ENCODE peak calls at places on chromosome 1, in nine cellular contexts. U is natural killer cell treated with Interleukin-12 subunit alpha and Interleukin-12 subunit beta and Interleukin-15 and Interleukin-18, amount 100 ng/mL, for 72 hours; O is right lobe of liver; H is activated naive CD4-positive, alpha-beta T cell treated with anti-CD3 and anti-CD28 coated beads, Interleukin-2, amount 50 U/mL, for 72 hours; P is gastrocnemius medialis; G is T-helper 17 cell; Y is T-cell; T is CD8-positive, alpha-beta T cell; M is Right ventricle myocardium superior. A is an unnamed sample.

GRCh38 chr1:14880456-14881316 is 272.9 kb upstream of the TMEM51 start:
- ATAC-seq in Y (no peak), P (no peak), O (no peak), U (no peak), H (no peak), G (no peak), T (no peak), M (no peak), A (peak)

GRCh38 chr1:214369364-214369763 is 88.4 kb downstream of the SMYD2 start:
- ATAC-seq in T (no peak), O (no peak), M (no peak), P (no peak), H (no peak), G (no peak), U (no peak), Y (no peak), A (no peak)

GRCh38 chr1:221724931-221725605 is 16.8 kb downstream of the DUSP10 start:
- ATAC-seq in T (no peak), U (no peak), H (no peak), O (peak), P (peak), M (peak), Y (no peak), G (no peak), A (peak)

GRCh38 chr1:93427656-93428055 is 20.3 kb upstream of the FNBP1L start:
- ATAC-seq in P (no peak), O (no peak), G (no peak), U (no peak), H (no peak), T (no peak), Y (no peak), M (peak), A (no peak)

GRCh38 chr1:41660570-41661427 is 176.3 kb upstream of the EDN2 start:
- ATAC-seq in T (peak), P (no peak), H (no peak), M (no peak), Y (no peak), G (no peak), U (no peak), O (no peak), A (no peak)

GRCh38 chr1:28631713-28632112 is 11.2 kb downstream of the TAF12 start:
- ATAC-seq in O (no peak), U (no peak), Y (no peak), P (no peak), H (no peak), T (no peak), G (no peak), M (no peak), A (no peak)

GRCh38 chr1:236710328-236710892 is 24.1 kb downstream of the ACTN2 start:
- ATAC-seq in H (no peak), U (no peak), O (no peak), G (no peak), T (no peak), Y (no peak), M (peak), P (no peak), A (no peak)

GRCh38 chr1:153439273-153439672 is 21.2 kb downstream of the S100A7 start:
- ATAC-seq in P (no peak), M (no peak), G (no peak), O (no peak), U (no peak), H (no peak), T (no peak), Y (no peak), A (no peak)

GRCh38 chr1:50582346-50582745 is 159.1 kb upstream of the DMRTA2 start:
- ATAC-seq in H (no peak), Y (no peak), T (no peak), U (no peak), G (no peak), M (no peak), O (no peak), P (no peak), A (no peak)

GRCh38 chr1:17658837-17659236 is 96.3 kb upstream of the ACTL8 start:
- ATAC-seq in T (no peak), Y (no peak), G (no peak), O (no peak), H (no peak), P (no peak), U (no peak), M (no peak), A (no peak)

GRCh38 chr1:99685516-99686180 is 39.7 kb downstream of the PALMD start:
- ATAC-seq in T (no peak), P (peak), U (no peak), H (peak), O (peak), Y (peak), M (peak), G (peak), A (peak)

GRCh38 chr1:212819704-212820103 is 27.7 kb downstream of the SPATA45 start:
- ATAC-seq in T (no peak), O (no peak), U (no peak), M (no peak), G (no peak), H (peak), P (no peak), Y (no peak), A (no peak)

GRCh38 chr1:212595787-212596714 is 12.5 kb upstream of the ATF3 start:
- ATAC-seq in O (peak), U (peak), Y (peak), T (peak), H (peak), P (peak), M (peak), G (peak), A (peak)

GRCh38 chr1:23477359-23478144 is 6.4 kb downstream of the ASAP3 start:
- ATAC-seq in T (no peak), O (peak), G (no peak), P (no peak), M (no peak), U (no peak), H (no peak), Y (no peak), A (no peak)

GRCh38 chr1:101371259-101371658 is 134.4 kb downstream of the S1PR1 start:
- ATAC-seq in P (peak), G (peak), Y (peak), T (no peak), H (peak), M (no peak), O (no peak), U (peak), A (peak)

GRCh38 chr1:156103521-156103947 is 11.0 kb upstream of the LMNA start:
- ATAC-seq in O (no peak), H (peak), T (no peak), M (no peak), G (no peak), P (no peak), U (no peak), Y (no peak), A (peak)

GRCh38 chr1:183569141-183569540 is 21.1 kb downstream of the NCF2 start:
- ATAC-seq in G (no peak), O (no peak), H (peak), U (no peak), T (no peak), M (no peak), Y (no peak), P (no peak), A (no peak)

GRCh38 chr1:157551694-157552693 is at the start of gene FCRL5:
- ATAC-seq in P (no peak), Y (no peak), G (no peak), U (no peak), M (no peak), T (no peak), O (no peak), H (no peak), A (no peak)

GRCh38 chr1:175841613-175842234 is 98.3 kb upstream of the TNR start:
- ATAC-seq in P (no peak), M (no peak), U (no peak), T (no peak), H (no peak), Y (no peak), O (no peak), G (no peak), A (no peak)

GRCh38 chr1:86156571-86157455 is at the start of gene COL24A1:
- ATAC-seq in M (peak), U (peak), G (peak), Y (no peak), P (peak), H (no peak), O (peak), T (no peak), A (peak)

A was measured in gastroesophageal sphincter.